ENCODE peak calls at places on chromosomes 3 and 15, in five cellular contexts. O is SK-N-SH, N is GM12878, B is H1, S is K562. Y is an unnamed sample.

GRCh38 chr3:71240035-71240434 is 343.5 kb downstream of the FOXP1 start:
- DNase-seq in O (no peak), S (no peak), N (no peak), B (no peak), Y (no peak)

GRCh38 chr3:10783360-10784346 is 32.4 kb upstream of the SLC6A11 start:
- DNase-seq in O (peak), B (peak), N (no peak), S (peak), Y (no peak)

GRCh38 chr15:22979069-22979698 is 984 bp downstream of the CYFIP1 start:
- DNase-seq in B (peak), O (peak), S (peak), N (no peak), Y (peak)

GRCh38 chr15:74136584-74137543 is 6.5 kb downstream of the ISLR2 start:
- DNase-seq in N (no peak), B (no peak), S (no peak), O (no peak), Y (no peak)

GRCh38 chr3:42830437-42831320 is 21.4 kb downstream of the ACKR2 start:
- DNase-seq in N (no peak), S (peak), B (no peak), O (peak), Y (no peak)

GRCh38 chr3:149401215-149401925 is 23.9 kb upstream of the TM4SF1 start:
- DNase-seq in O (no peak), S (no peak), N (no peak), B (no peak), Y (no peak)

GRCh38 chr15:59993041-59993750 is 10.9 kb upstream of the FOXB1 start:
- DNase-seq in B (peak), O (peak), S (no peak), N (no peak), Y (no peak)

GRCh38 chr3:85535517-85535916 is 576.7 kb downstream of the CADM2 start:
- DNase-seq in O (no peak), S (no peak), N (no peak), B (no peak), Y (no peak)

GRCh38 chr15:57591822-57592367 is at the start of gene MYZAP:
- DNase-seq in S (peak), B (peak), O (peak), N (no peak), Y (peak)

GRCh38 chr15:74040115-74040850 is 42.1 kb downstream of the GOLGA6A start:
- DNase-seq in N (no peak), O (no peak), S (peak), B (no peak), Y (no peak)

GRCh38 chr15:75230524-75231371 is 27.4 kb upstream of the GOLGA6C start:
- DNase-seq in B (no peak), S (no peak), N (no peak), O (no peak), Y (peak)

GRCh38 chr3:53845103-53845880 is 927 bp downstream of the CHDH start:
- DNase-seq in S (peak), O (no peak), N (no peak), B (peak), Y (no peak)

GRCh38 chr15:78660584-78660983 is 19.6 kb upstream of the CHRNB4 start:
- DNase-seq in B (no peak), S (no peak), N (no peak), O (no peak), Y (no peak)

GRCh38 chr3:71707600-71707999 is 17.6 kb downstream of the EIF4E3 start:
- DNase-seq in N (no peak), O (no peak), B (no peak), S (no peak), Y (no peak)

GRCh38 chr3:174023445-174023844 is 625.9 kb downstream of the NLGN1 start:
- DNase-seq in B (no peak), N (no peak), S (no peak), O (no peak), Y (no peak)

GRCh38 chr3:145243875-145244274 is 917.1 kb downstream of the PLOD2 start:
- DNase-seq in B (no peak), N (no peak), O (no peak), S (no peak), Y (no peak)

GRCh38 chr15:74599156-74599555 is 16.5 kb upstream of the CLK3 start:
- DNase-seq in S (no peak), N (no peak), O (no peak), B (no peak), Y (no peak)

GRCh38 chr3:100600181-100601042 is 9.0 kb upstream of the ADGRG7 start:
- DNase-seq in N (peak), O (no peak), B (no peak), S (no peak), Y (no peak)

GRCh38 chr15:48802867-48803266 is 8.0 kb downstream of the CEP152 start:
- DNase-seq in B (no peak), N (no peak), O (no peak), S (no peak), Y (no peak)

GRCh38 chr3:80696280-80696679 is 928.5 kb upstream of the ROBO1 start:
- DNase-seq in B (no peak), N (no peak), O (no peak), S (no peak), Y (no peak)

GRCh38 chr15:90870354-90871096 is 2.1 kb downstream of the FURIN start:
- DNase-seq in B (no peak), N (no peak), O (no peak), S (no peak), Y (no peak)

GRCh38 chr15:60392986-60393811 is 4.6 kb downstream of the ANXA2 start:
- DNase-seq in O (no peak), B (no peak), S (peak), N (no peak), Y (no peak)

GRCh38 chr3:137970914-137971831 is 38.8 kb upstream of the CLDN18 start:
- DNase-seq in S (peak), N (no peak), O (peak), B (peak), Y (no peak)

GRCh38 chr3:140927711-140928110 is 13.9 kb upstream of the SLC25A36 start:
- DNase-seq in N (no peak), S (no peak), O (no peak), B (no peak), Y (no peak)

GRCh38 chr3:81927811-81928210 is 166.4 kb upstream of the GBE1 start:
- DNase-seq in O (no peak), S (no peak), N (no peak), B (no peak), Y (no peak)

GRCh38 chr3:10551821-10552630 is 46.6 kb upstream of the ATP2B2 start:
- DNase-seq in N (no peak), O (no peak), B (peak), S (peak), Y (no peak)

GRCh38 chr15:41573396-41573795 is 14.4 kb downstream of the TYRO3 start:
- DNase-seq in S (no peak), N (no peak), B (no peak), O (no peak), Y (no peak)

GRCh38 chr15:43423793-43424192 is 52.9 kb downstream of the TUBGCP4 start:
- DNase-seq in S (no peak), N (no peak), O (no peak), B (no peak), Y (no peak)

GRCh38 chr3:5103743-5104142 is 18.3 kb upstream of the ARL8B start:
- DNase-seq in O (no peak), S (no peak), N (no peak), B (no peak), Y (no peak)

GRCh38 chr15:40038267-40038653 is 721 bp downstream of the SRP14 start:
- DNase-seq in S (no peak), B (no peak), O (peak), N (no peak), Y (no peak)

GRCh38 chr3:42387802-42388651 is 22.4 kb downstream of the LYZL4 start:
- DNase-seq in N (no peak), S (no peak), O (no peak), B (no peak), Y (no peak)

GRCh38 chr3:37968232-37968631 is 22.4 kb upstream of the VILL start:
- DNase-seq in B (no peak), S (no peak), N (no peak), O (no peak), Y (no peak)

GRCh38 chr3:129975332-129976090 is 991 bp downstream of the TRH start:
- DNase-seq in N (no peak), S (no peak), B (peak), O (peak), Y (no peak)

GRCh38 chr3:42743204-42743995 is 29.7 kb downstream of the CCDC13 start:
- DNase-seq in O (no peak), B (no peak), S (no peak), N (no peak), Y (no peak)

GRCh38 chr15:89171136-89172072 is 50.0 kb downstream of the RLBP1 start:
- DNase-seq in S (peak), O (peak), B (peak), N (no peak), Y (no peak)

GRCh38 chr3:151356791-151357460 is 27.6 kb upstream of the P2RY13 start:
- DNase-seq in N (no peak), O (peak), B (no peak), S (no peak), Y (no peak)

GRCh38 chr3:151346292-151346691 is 16.9 kb upstream of the P2RY13 start:
- DNase-seq in O (no peak), N (no peak), B (no peak), S (no peak), Y (no peak)

GRCh38 chr3:151351216-151351615 is 21.9 kb upstream of the P2RY13 start:
- DNase-seq in S (no peak), O (no peak), N (no peak), B (no peak), Y (no peak)

GRCh38 chr3:151347432-151347831 is 18.1 kb upstream of the P2RY13 start:
- DNase-seq in O (no peak), B (no peak), S (no peak), N (no peak), Y (no peak)

DNA sequence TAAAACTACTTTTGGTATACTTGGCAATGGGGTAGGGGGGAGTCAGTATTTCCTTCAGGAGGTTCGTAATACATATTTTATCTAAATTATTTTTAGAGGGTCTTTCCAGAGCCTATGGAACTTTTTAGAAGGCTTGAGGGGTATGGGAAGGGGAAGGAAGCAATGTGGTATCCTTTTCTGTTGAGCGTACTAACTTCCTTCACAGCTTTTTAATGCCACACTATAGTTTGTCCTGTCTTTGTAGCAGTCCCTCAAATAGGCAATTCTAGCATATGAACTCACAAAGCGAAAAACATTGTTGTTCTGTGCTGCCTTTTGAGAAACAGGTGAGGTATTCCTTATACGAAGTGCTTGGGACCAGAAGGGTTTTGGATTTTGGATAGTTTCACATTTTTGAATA is 22.3 kb upstream of the P2RY13 start:
- DNase-seq in O (no peak), S (no peak), B (no peak), N (no peak), Y (no peak)
- TF ChIP-seq TAF1 in O (no peak), S (no peak), B (no peak), N (no peak), Y (no peak)

GRCh38 chr15:82810061-82810862 is 834 bp downstream of the WHAMM start:
- DNase-seq in S (no peak), N (no peak), O (peak), B (peak), Y (no peak)
- TF ChIP-seq POLR2AphosphoS5 in S (peak), N (peak), O (no peak), B (no peak), Y (no peak)

GRCh38 chr3:64026346-64026745 is 3.1 kb upstream of the PSMD6 start:
- DNase-seq in S (no peak), O (no peak), N (no peak), B (no peak), Y (no peak)
- TF ChIP-seq TAF1 in S (no peak), O (no peak), N (no peak), B (no peak), Y (no peak)

DNA sequence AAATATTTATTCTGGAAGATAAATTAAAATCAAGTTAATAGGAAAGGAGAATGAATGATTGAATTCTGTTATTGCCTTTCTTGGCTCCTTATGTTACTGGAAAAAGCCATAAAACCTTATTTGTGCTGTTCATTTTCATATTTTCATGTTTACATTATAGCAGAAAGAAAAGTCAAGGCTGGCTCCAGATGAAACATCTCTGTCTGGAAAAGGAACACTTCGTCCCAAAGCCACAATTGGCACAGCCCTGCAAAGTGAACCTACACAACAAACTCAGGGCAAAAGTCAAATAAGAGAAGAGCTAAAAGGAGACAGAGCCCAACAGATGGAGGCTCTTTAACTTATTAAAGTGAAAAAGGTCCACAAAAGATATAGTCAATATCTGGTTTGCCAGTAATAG is 73.4 kb downstream of the GTPBP8 start:
- DNase-seq in S (no peak), O (no peak), N (no peak), B (no peak), Y (no peak)
- TF ChIP-seq POLR2AphosphoS5 in S (no peak), O (no peak), N (no peak), B (no peak), Y (no peak)

GRCh38 chr3:157064402-157064801 is 95.5 kb downstream of the CCNL1 start:
- DNase-seq in B (no peak), N (peak), S (no peak), O (no peak), Y (no peak)

GRCh38 chr3:157066335-157067071 is 93.4 kb downstream of the CCNL1 start:
- DNase-seq in N (no peak), B (no peak), S (no peak), O (no peak), Y (no peak)

GRCh38 chr3:157063926-157064325 is 96.0 kb downstream of the CCNL1 start:
- DNase-seq in N (no peak), S (no peak), B (no peak), O (no peak), Y (no peak)

GRCh38 chr3:157067114-157067513 is 92.8 kb downstream of the CCNL1 start:
- DNase-seq in S (no peak), N (no peak), B (no peak), O (no peak), Y (no peak)

GRCh38 chr3:157065201-157065600 is 94.7 kb downstream of the CCNL1 start:
- DNase-seq in B (peak), S (no peak), N (no peak), O (no peak), Y (no peak)
- TF ChIP-seq TAF1 in B (no peak), S (no peak), N (no peak), O (no peak), Y (no peak)

GRCh38 chr15:63389902-63390301 is 8.3 kb upstream of the CA12 start:
- DNase-seq in N (no peak), O (no peak), S (peak), B (no peak), Y (no peak)
- TF ChIP-seq POLR2AphosphoS5 in N (no peak), O (no peak), S (no peak), B (no peak), Y (no peak)

DNA sequence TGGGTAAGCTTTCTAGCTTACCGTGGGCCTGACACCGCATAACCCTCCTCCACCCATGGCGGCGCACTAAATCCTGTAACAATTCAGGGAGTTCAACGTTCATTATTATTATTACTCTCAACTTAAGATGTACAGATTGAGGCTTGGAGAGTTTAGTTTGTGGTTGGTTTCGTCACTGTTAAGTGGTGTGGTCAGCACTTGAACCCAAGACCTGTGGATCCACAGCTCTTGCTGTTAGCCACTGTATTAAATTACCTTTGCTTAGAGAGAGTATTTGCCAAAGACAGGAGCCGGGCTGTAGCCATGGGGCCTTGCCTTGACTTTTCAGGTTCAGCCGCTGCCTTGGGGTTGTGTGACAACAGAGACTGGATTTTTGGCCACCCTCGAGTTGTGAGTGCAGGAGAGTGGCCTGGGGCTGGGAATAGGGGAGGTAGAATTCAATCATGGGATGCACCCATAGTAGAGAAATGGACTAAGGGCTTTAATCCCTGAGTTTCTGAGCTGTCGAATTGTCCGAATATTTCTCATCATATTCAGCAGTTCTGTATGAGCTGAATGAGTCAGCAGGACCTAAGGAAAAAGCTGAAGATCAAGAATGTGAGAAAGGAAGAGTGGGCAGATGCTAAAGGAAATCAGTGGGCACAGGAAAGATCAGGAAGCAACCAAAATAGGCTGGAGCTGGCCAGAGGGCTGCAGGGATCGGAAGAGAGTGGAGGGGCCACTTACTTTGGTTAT is 44.6 kb upstream of the SACM1L start:
- DNase-seq in B (no peak), S (no peak), O (no peak), N (no peak), Y (no peak)
- TF ChIP-seq TAF1 in B (no peak), S (no peak), O (no peak), N (no peak), Y (no peak)

GRCh38 chr3:128567705-128568356 is 74.8 kb upstream of the GATA2 start:
- DNase-seq in B (no peak), S (no peak), N (no peak), O (no peak), Y (no peak)

GRCh38 chr3:128567141-128567540 is 74.1 kb upstream of the GATA2 start:
- DNase-seq in B (no peak), N (no peak), O (no peak), S (no peak), Y (no peak)

GRCh38 chr3:128569756-128570155 is 76.8 kb upstream of the GATA2 start:
- DNase-seq in N (no peak), S (no peak), B (no peak), O (no peak), Y (no peak)

GRCh38 chr3:128572013-128572412 is 78.6 kb downstream of the RPN1 start:
- DNase-seq in N (no peak), S (no peak), B (no peak), O (no peak), Y (no peak)

GRCh38 chr3:128568602-128569490 is 75.8 kb upstream of the GATA2 start:
- DNase-seq in B (peak), O (no peak), S (no peak), N (no peak), Y (no peak)
- TF ChIP-seq POLR2AphosphoS5 in B (no peak), O (no peak), S (no peak), N (no peak), Y (no peak)

DNA sequence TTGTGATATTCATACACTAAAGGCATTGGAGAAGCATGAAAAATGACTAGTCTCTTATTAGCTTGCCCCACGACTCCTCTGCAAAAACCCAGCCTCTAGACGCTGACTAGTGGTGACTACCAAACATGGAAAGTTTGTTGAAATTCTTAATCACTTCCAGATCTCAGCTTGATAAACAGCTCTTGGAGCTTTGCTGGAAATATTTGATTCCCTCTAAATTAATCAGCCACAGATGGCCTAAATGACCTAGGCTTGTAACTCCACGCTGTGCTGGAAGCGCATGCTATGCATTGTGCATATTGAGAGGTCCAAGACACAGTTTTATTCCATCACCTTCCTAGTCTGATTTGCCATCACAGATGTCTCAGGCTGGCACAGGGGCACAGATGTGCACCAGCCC is 244.7 kb upstream of the ST8SIA2 start:
- DNase-seq in O (peak), S (no peak), N (no peak), B (no peak), Y (no peak)
- TF ChIP-seq TAF1 in O (no peak), S (no peak), N (no peak), B (no peak), Y (no peak)